ENCODE peak calls at places on chromosomes 3 and 15, in five cellular contexts. One of them, this sample, is unnamed.

GRCh38 chr15:40891810-40892448 is 2.3 kb upstream of the VPS18 start:
- DNase-seq in Peyer's patch: peak
- DNase-seq in GM12891: no peak
- DNase-seq in ovary: no peak
- DNase-seq in uterus: no peak
- DNase-seq in this sample: no peak

GRCh38 chr15:72486144-72486543 is 12.0 kb downstream of the ARIH1 start:
- DNase-seq in GM12891: no peak
- DNase-seq in Peyer's patch: no peak
- DNase-seq in ovary: no peak
- DNase-seq in uterus: no peak
- DNase-seq in this sample: no peak

GRCh38 chr3:62122819-62123218 is 250.5 kb downstream of the FEZF2 start:
- DNase-seq in GM12891: no peak
- DNase-seq in Peyer's patch: no peak
- DNase-seq in uterus: no peak
- DNase-seq in ovary: no peak
- DNase-seq in this sample: no peak

GRCh38 chr15:38059665-38060064 is 125.2 kb downstream of the TMCO5A start:
- DNase-seq in ovary: no peak
- DNase-seq in GM12891: no peak
- DNase-seq in uterus: no peak
- DNase-seq in Peyer's patch: no peak
- DNase-seq in this sample: no peak

GRCh38 chr15:60520825-60521368 is 42.0 kb upstream of the ICE2 start:
- DNase-seq in ovary: peak
- DNase-seq in GM12891: no peak
- DNase-seq in uterus: peak
- DNase-seq in Peyer's patch: peak
- DNase-seq in this sample: peak

GRCh38 chr3:8490079-8490552 is 11.5 kb upstream of the LMCD1 start:
- DNase-seq in uterus: peak
- DNase-seq in Peyer's patch: no peak
- DNase-seq in ovary: no peak
- DNase-seq in GM12891: no peak
- DNase-seq in this sample: no peak

GRCh38 chr3:15427981-15428380 is 583 bp downstream of the EAF1 start:
- DNase-seq in ovary: no peak
- DNase-seq in uterus: no peak
- DNase-seq in Peyer's patch: no peak
- DNase-seq in GM12891: no peak
- DNase-seq in this sample: no peak

GRCh38 chr3:131543714-131544113 is 40.9 kb upstream of the MRPL3 start:
- DNase-seq in Peyer's patch: peak
- DNase-seq in ovary: peak
- DNase-seq in GM12891: no peak
- DNase-seq in uterus: peak
- DNase-seq in this sample: peak

GRCh38 chr15:73691398-73691797 is 7.2 kb downstream of the CD276 start:
- DNase-seq in uterus: no peak
- DNase-seq in Peyer's patch: no peak
- DNase-seq in ovary: no peak
- DNase-seq in GM12891: no peak
- DNase-seq in this sample: no peak

GRCh38 chr3:137695351-137695750 is 68.8 kb upstream of the SOX14 start:
- DNase-seq in Peyer's patch: no peak
- DNase-seq in uterus: no peak
- DNase-seq in ovary: no peak
- DNase-seq in GM12891: no peak
- DNase-seq in this sample: no peak

GRCh38 chr3:167750273-167750971 is 14.9 kb downstream of the SERPINI1 start:
- DNase-seq in GM12891: peak
- DNase-seq in uterus: no peak
- DNase-seq in Peyer's patch: peak
- DNase-seq in ovary: no peak
- DNase-seq in this sample: no peak

GRCh38 chr15:70507772-70508351 is 255.5 kb downstream of the UACA start:
- DNase-seq in ovary: no peak
- DNase-seq in uterus: no peak
- DNase-seq in GM12891: no peak
- DNase-seq in Peyer's patch: no peak
- DNase-seq in this sample: no peak

GRCh38 chr15:39454189-39454986 is 126.5 kb upstream of the THBS1 start:
- DNase-seq in uterus: no peak
- DNase-seq in ovary: no peak
- DNase-seq in Peyer's patch: no peak
- DNase-seq in GM12891: no peak
- DNase-seq in this sample: no peak

GRCh38 chr3:30113906-30114305 is 492.5 kb upstream of the TGFBR2 start:
- DNase-seq in GM12891: no peak
- DNase-seq in ovary: no peak
- DNase-seq in Peyer's patch: no peak
- DNase-seq in uterus: no peak
- DNase-seq in this sample: no peak

DNA sequence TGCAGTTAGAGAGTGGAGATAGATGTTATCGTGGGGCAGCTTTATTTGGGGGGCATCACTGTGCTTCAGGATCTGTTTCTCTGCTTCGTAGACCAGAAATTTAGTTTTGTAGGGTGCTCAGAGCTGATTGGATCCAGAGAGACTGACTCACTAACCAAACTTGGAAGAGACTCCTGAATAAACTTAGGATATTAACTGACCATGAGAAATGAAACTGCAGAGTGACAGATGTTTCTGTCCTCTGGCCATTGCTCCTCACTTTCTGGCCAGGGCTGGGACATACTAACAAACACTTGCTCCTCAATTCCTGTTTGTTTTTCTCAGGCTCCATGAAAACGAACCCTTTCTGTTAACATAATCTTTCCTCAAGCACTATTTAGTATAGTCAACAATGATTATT is 4.3 kb downstream of the ZNF592 start:
- DNase-seq in ovary: no peak
- DNase-seq in GM12891: no peak
- DNase-seq in Peyer's patch: no peak
- DNase-seq in uterus: no peak
- DNase-seq in this sample: no peak
- TF ChIP-seq POLR2A in ovary: no peak
- TF ChIP-seq POLR2A in GM12891: no peak
- TF ChIP-seq POLR2A in Peyer's patch: no peak
- TF ChIP-seq POLR2A in uterus: no peak
- TF ChIP-seq POLR2A in this sample: no peak

GRCh38 chr15:81297580-81298575 is 26.1 kb downstream of the STARD5 start:
- DNase-seq in uterus: no peak
- DNase-seq in Peyer's patch: peak
- DNase-seq in ovary: no peak
- DNase-seq in GM12891: no peak
- DNase-seq in this sample: no peak
- TF ChIP-seq POLR2A in uterus: no peak
- TF ChIP-seq POLR2A in Peyer's patch: no peak
- TF ChIP-seq POLR2A in ovary: no peak
- TF ChIP-seq POLR2A in GM12891: no peak
- TF ChIP-seq POLR2A in this sample: no peak

GRCh38 chr3:141384575-141384974 is 16.3 kb downstream of the ZBTB38 start:
- DNase-seq in Peyer's patch: no peak
- DNase-seq in uterus: no peak
- DNase-seq in GM12891: no peak
- DNase-seq in ovary: no peak
- DNase-seq in this sample: no peak
- TF ChIP-seq POLR2A in Peyer's patch: no peak
- TF ChIP-seq POLR2A in uterus: no peak
- TF ChIP-seq POLR2A in GM12891: no peak
- TF ChIP-seq POLR2A in ovary: no peak
- TF ChIP-seq POLR2A in this sample: no peak

GRCh38 chr3:50319872-50320625 is 2.5 kb downstream of the HYAL2 start:
- DNase-seq in Peyer's patch: no peak
- DNase-seq in ovary: peak
- DNase-seq in uterus: no peak
- DNase-seq in GM12891: no peak
- DNase-seq in this sample: no peak

GRCh38 chr3:50322386-50323091 is at the start of gene HYAL2:
- DNase-seq in ovary: peak
- DNase-seq in GM12891: no peak
- DNase-seq in uterus: peak
- DNase-seq in Peyer's patch: no peak
- DNase-seq in this sample: no peak

GRCh38 chr3:50321844-50322385 is 630 bp downstream of the HYAL2 start:
- DNase-seq in uterus: no peak
- DNase-seq in Peyer's patch: no peak
- DNase-seq in GM12891: no peak
- DNase-seq in ovary: peak
- DNase-seq in this sample: no peak

GRCh38 chr3:50320853-50321145 is 1.7 kb downstream of the HYAL2 start:
- DNase-seq in ovary: no peak
- DNase-seq in GM12891: no peak
- DNase-seq in uterus: no peak
- DNase-seq in Peyer's patch: no peak
- DNase-seq in this sample: no peak

DNA sequence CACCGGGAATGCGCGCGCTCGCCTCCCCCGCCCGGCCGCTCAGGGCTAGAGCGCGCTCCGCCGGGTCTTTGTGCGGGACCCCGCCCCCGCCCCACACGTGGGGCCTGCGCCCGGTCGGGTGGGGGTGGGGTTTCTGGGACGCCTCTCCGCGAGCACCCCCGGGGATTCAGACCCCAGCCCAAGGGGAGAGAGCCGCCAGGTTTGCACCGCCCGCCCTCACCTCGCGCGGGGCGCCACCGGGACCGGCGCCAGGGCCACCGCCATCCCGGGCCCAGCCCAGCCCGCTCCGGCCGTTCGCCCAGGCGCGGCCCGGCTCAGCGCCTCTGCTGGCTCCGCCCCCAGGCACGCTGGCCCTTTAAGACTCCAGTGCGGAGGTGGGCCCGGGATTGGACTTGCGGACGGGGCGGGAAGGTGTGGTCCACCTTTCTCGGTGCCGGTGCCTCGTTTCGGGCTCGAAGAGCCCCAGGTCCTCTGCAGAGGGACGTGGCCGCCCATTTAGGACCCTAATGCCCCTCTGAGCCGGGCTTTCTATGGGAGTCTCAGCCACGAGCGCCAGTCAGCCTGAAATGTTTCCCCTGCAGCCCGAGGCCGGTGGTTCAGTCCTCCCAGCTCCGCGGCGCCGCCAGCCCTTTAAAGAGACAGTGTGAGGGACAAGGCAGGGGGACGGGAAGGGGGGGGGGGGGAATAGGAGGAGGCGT is 1.2 kb downstream of the HYAL2 start:
- DNase-seq in GM12891: peak
- DNase-seq in uterus: peak
- DNase-seq in ovary: peak
- DNase-seq in Peyer's patch: peak
- DNase-seq in this sample: peak
- TF ChIP-seq POLR2A in GM12891: no peak
- TF ChIP-seq POLR2A in uterus: no peak
- TF ChIP-seq POLR2A in ovary: peak
- TF ChIP-seq POLR2A in Peyer's patch: peak
- TF ChIP-seq POLR2A in this sample: no peak

GRCh38 chr15:63599401-63600000 is 2.3 kb downstream of the FBXL22 start:
- DNase-seq in Peyer's patch: peak
- DNase-seq in GM12891: peak
- DNase-seq in uterus: peak
- DNase-seq in ovary: peak
- DNase-seq in this sample: peak
- TF ChIP-seq POLR2A in Peyer's patch: no peak
- TF ChIP-seq POLR2A in GM12891: no peak
- TF ChIP-seq POLR2A in uterus: no peak
- TF ChIP-seq POLR2A in ovary: no peak
- TF ChIP-seq POLR2A in this sample: no peak

GRCh38 chr15:79923515-79924169 is 26.8 kb upstream of the MTHFS start:
- DNase-seq in uterus: peak
- DNase-seq in Peyer's patch: peak
- DNase-seq in GM12891: peak
- DNase-seq in ovary: peak
- DNase-seq in this sample: peak
- TF ChIP-seq POLR2A in uterus: peak
- TF ChIP-seq POLR2A in Peyer's patch: peak
- TF ChIP-seq POLR2A in GM12891: peak
- TF ChIP-seq POLR2A in ovary: peak
- TF ChIP-seq POLR2A in this sample: peak

DNA sequence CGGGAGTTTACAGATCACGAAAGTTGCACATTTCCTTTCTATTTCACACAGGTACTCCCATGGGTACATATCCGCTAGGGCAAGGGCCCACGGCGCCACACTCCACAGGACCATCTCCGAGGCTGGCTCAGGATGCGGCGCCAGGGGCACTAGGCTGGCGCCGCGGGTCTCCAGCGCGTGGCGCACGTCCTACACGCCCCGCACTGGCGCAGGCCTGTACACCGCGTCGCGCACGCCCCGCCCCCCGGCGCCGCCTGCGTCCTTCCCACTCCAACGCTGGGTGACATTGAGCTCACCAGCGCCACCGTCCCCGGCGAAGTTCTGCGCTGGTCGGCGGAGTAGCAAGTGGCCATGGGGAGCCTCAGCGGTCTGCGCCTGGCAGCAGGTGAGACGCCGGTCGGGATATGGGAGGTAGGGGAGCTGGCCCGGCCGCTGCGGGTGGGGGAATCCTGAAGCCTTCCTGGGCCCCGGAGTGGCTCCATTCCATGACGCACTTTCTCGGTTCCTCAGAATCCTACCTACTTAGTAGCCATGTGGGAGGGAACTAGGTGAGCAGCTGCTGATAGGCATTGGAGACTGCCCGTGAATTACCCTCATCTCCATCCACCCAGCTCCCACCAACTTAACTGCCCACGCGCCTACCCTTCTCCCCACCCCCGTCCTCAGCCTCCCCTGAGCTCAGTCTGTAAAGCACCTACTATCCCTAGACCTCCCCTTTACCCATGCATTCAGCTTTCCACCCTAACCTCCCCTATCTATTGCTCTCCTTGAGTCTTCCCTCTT is at the start of gene FAM162A:
- DNase-seq in Peyer's patch: peak
- DNase-seq in GM12891: peak
- DNase-seq in ovary: peak
- DNase-seq in uterus: peak
- DNase-seq in this sample: peak
- TF ChIP-seq POLR2A in Peyer's patch: peak
- TF ChIP-seq POLR2A in GM12891: peak
- TF ChIP-seq POLR2A in ovary: peak
- TF ChIP-seq POLR2A in uterus: peak
- TF ChIP-seq POLR2A in this sample: peak

GRCh38 chr3:155316450-155316849 is 23.0 kb upstream of the STRIT1 start:
- DNase-seq in Peyer's patch: no peak
- DNase-seq in ovary: no peak
- DNase-seq in uterus: no peak
- DNase-seq in GM12891: no peak
- DNase-seq in this sample: no peak
- TF ChIP-seq POLR2A in Peyer's patch: no peak
- TF ChIP-seq POLR2A in ovary: no peak
- TF ChIP-seq POLR2A in uterus: no peak
- TF ChIP-seq POLR2A in GM12891: no peak
- TF ChIP-seq POLR2A in this sample: no peak

DNA sequence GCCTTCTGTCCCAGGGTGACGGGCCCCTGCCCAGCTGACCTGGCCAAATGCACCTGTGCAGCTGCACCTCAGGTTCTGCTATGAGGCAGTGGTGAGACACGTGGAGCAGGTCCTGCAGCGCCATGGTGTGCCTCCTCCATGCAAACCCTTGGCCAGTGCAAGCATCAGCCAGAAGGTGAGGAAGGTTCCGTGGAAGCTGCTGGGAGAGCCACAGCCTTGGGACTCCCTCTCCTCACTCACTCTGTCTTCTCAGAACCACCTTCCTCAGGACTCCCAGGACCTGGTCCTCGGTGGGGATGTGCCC is 31.6 kb downstream of the PTPN23 start:
- DNase-seq in Peyer's patch: no peak
- DNase-seq in ovary: no peak
- DNase-seq in GM12891: no peak
- DNase-seq in uterus: no peak
- DNase-seq in this sample: no peak
- TF ChIP-seq POLR2A in Peyer's patch: no peak
- TF ChIP-seq POLR2A in ovary: no peak
- TF ChIP-seq POLR2A in GM12891: peak
- TF ChIP-seq POLR2A in uterus: no peak
- TF ChIP-seq POLR2A in this sample: no peak

This sample was measured in breast epithelium.